ENCODE peak calls at places on chromosome 12, in four cellular contexts. B is astrocyte of the spinal cord, Q is heart left ventricle, T is OCI-LY7. X is an unnamed sample.

GRCh38 chr12:113837059-113837458 is 129.1 kb downstream of the RBM19 start:
- DNase-seq in T (no peak), Q (no peak), B (no peak), X (no peak)

GRCh38 chr12:68236421-68237059 is 10.9 kb upstream of the IL26 start:
- DNase-seq in Q (no peak), B (no peak), T (peak), X (no peak)

GRCh38 chr12:54418441-54419087 is 502 bp downstream of the ITGA5 start:
- DNase-seq in B (no peak), Q (no peak), T (no peak), X (no peak)

GRCh38 chr12:247271-247670 is 15.4 kb downstream of the SLC6A13 start:
- DNase-seq in T (no peak), B (no peak), Q (no peak), X (no peak)

GRCh38 chr12:106135075-106135474 is 3.7 kb downstream of the NUAK1 start:
- DNase-seq in B (peak), T (no peak), Q (no peak), X (peak)

GRCh38 chr12:87809916-87810315 is 219.3 kb downstream of the C12orf50 start:
- DNase-seq in Q (no peak), T (no peak), B (peak), X (no peak)

GRCh38 chr12:54526800-54527630 is 22.4 kb upstream of the PDE1B start:
- DNase-seq in T (peak), Q (peak), B (peak), X (no peak)

GRCh38 chr12:9646794-9647622 is 22.5 kb upstream of the CLEC2D start:
- DNase-seq in T (peak), B (peak), Q (no peak), X (no peak)

GRCh38 chr12:18153826-18154225 is 63.8 kb upstream of the RERGL start:
- DNase-seq in B (no peak), Q (no peak), T (no peak), X (no peak)

GRCh38 chr12:848519-849191 is 96.3 kb downstream of the WNK1 start:
- DNase-seq in B (peak), T (no peak), Q (no peak), X (no peak)

GRCh38 chr12:105754313-105754712 is 384.4 kb downstream of the NUAK1 start:
- DNase-seq in T (no peak), B (no peak), Q (no peak), X (no peak)

GRCh38 chr12:22262309-22262708 is 72.2 kb downstream of the ST8SIA1 start:
- DNase-seq in B (peak), Q (no peak), T (no peak), X (no peak)

GRCh38 chr12:1523046-1523445 is 71.3 kb downstream of the FBXL14 start:
- DNase-seq in Q (no peak), B (no peak), T (no peak), X (no peak)

GRCh38 chr12:128970110-128970509 is 116.8 kb downstream of the GLT1D1 start:
- DNase-seq in B (no peak), T (no peak), Q (no peak), X (no peak)

GRCh38 chr12:13130981-13131380 is 27.5 kb upstream of the GSG1 start:
- DNase-seq in B (no peak), T (no peak), Q (no peak), X (no peak)

GRCh38 chr12:12653922-12654321 is 42.1 kb downstream of the GPR19 start:
- DNase-seq in Q (no peak), T (no peak), B (no peak), X (no peak)

GRCh38 chr12:104485651-104486341 is 29.0 kb downstream of the CHST11 start:
- DNase-seq in Q (no peak), T (peak), B (no peak), X (no peak)

GRCh38 chr12:32443491-32443890 is 44.1 kb downstream of the FGD4 start:
- DNase-seq in Q (no peak), T (no peak), B (no peak), X (no peak)

GRCh38 chr12:32444895-32445294 is 45.5 kb downstream of the FGD4 start:
- DNase-seq in Q (no peak), T (no peak), B (peak), X (peak)

GRCh38 chr12:32435921-32436710 is 36.8 kb downstream of the FGD4 start:
- DNase-seq in Q (no peak), T (no peak), B (peak), X (no peak)

GRCh38 chr12:32437095-32437515 is 37.7 kb downstream of the FGD4 start:
- DNase-seq in T (no peak), Q (no peak), B (peak), X (peak)

GRCh38 chr12:32440120-32440865 is 40.9 kb downstream of the FGD4 start:
- DNase-seq in T (no peak), Q (no peak), B (no peak), X (no peak)
- TF ChIP-seq CTCF in T (peak), Q (no peak), B (no peak), X (no peak)

GRCh38 chr12:132559652-132560420 is 50.5 kb downstream of the LRCOL1 start:
- DNase-seq in B (peak), T (peak), Q (no peak), X (no peak)
- H3K4me3 ChIP-seq in B (peak), T (peak), Q (peak), X (peak)

GRCh38 chr12:92362109-92362508 is 216.5 kb upstream of the BTG1 start:
- DNase-seq in B (no peak), Q (no peak), T (no peak), X (no peak)
- TF ChIP-seq CTCF in B (no peak), Q (no peak), T (no peak), X (no peak)

DNA sequence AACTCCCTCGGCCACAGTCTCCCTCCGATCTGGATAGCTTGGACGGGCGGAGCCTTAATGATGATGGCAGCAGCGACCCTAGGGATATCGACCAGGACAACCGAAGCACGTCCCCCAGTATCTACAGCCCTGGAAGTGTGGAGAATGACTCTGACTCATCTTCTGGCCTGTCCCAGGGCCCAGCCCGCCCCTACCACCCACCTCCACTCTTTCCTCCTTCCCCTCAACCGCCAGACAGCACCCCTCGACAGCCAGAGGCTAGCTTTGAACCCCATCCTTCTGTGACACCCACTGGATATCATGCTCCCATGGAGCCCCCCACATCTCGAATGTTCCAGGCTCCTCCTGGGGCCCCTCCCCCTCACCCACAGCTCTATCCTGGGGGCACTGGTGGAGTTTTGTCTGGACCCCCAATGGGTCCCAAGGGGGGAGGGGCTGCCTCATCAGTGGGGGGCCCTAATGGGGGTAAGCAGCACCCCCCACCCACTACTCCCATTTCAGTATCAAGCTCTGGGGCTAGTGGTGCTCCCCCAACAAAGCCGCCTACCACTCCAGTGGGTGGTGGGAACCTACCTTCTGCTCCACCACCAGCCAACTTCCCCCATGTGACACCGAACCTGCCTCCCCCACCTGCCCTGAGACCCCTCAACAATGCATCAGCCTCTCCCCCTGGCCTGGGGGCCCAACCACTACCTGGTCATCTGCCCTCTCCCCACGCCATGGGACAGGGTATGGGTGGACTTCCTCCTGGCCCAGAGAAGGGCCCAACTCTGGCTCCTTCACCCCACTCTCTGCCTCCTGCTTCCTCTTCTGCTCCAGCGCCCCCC is 7.9 kb upstream of the RNU7-1 start:
- DNase-seq in B (no peak), Q (no peak), T (no peak), X (no peak)
- H3K4me3 ChIP-seq in B (no peak), Q (no peak), T (peak), X (no peak)

GRCh38 chr12:27936196-27936595 is 36.3 kb downstream of the PTHLH start:
- DNase-seq in B (no peak), Q (no peak), T (no peak), X (no peak)
- TF ChIP-seq CTCF in B (no peak), Q (no peak), T (no peak), X (no peak)